ENCODE peak calls at places on chromosomes 3 and 15, in six cellular contexts. Z is choroid plexus epithelial cell, J is astrocyte of the cerebellum, Y is psoas muscle, N is dorsolateral prefrontal cortex, H is fibroblast of pulmonary artery. T is an unnamed sample.
A peak's percentile ranks its signal among the peaks of the same experiment; 100 is the strongest.

GRCh38 chr15:101250931-101251829 is 668 bp downstream of the CHSY1 start:
- DNase-seq in Z (peak; percentile 44), H (no peak), Y (peak; percentile 47), J (no peak), N (no peak), T (no peak)

GRCh38 chr3:197024881-197025735 is 4.5 kb downstream of the MELTF start:
- DNase-seq in Z (no peak), H (no peak), J (no peak), Y (no peak), N (peak; percentile 6), T (no peak)

GRCh38 chr3:50154840-50155490 is at the start of gene SEMA3F:
- DNase-seq in H (peak; percentile 68), N (no peak), J (no peak), Y (peak; percentile 72), Z (peak; percentile 62), T (peak; percentile 58)

GRCh38 chr15:35867371-35867770 is 321.4 kb upstream of the DPH6 start:
- DNase-seq in H (no peak), Z (no peak), Y (no peak), J (no peak), N (no peak), T (no peak)

GRCh38 chr3:114527036-114527644 is 233.3 kb downstream of the TIGIT start:
- DNase-seq in Y (no peak), Z (peak; percentile 58), H (peak; percentile 41), J (no peak), N (no peak), T (no peak)

GRCh38 chr3:14658978-14659377 is 7.4 kb downstream of the CCDC174 start:
- DNase-seq in H (no peak), N (no peak), J (no peak), Y (no peak), Z (no peak), T (no peak)

GRCh38 chr3:185519021-185519420 is 20.2 kb upstream of the TMEM41A start:
- DNase-seq in J (no peak), Z (no peak), Y (no peak), N (no peak), H (no peak), T (no peak)

GRCh38 chr15:87863152-87863551 is 393.4 kb downstream of the NTRK3 start:
- DNase-seq in Z (no peak), H (peak; percentile 38), Y (no peak), N (no peak), J (no peak), T (no peak)

GRCh38 chr15:65841121-65841930 is 28.0 kb upstream of the RAB11A start:
- DNase-seq in N (peak; percentile 17), Z (peak; percentile 46), H (peak; percentile 53), Y (peak; percentile 21), J (no peak), T (no peak)

GRCh38 chr3:12280333-12280732 is 8.5 kb upstream of the PPARG start:
- DNase-seq in N (no peak), Y (no peak), Z (peak; percentile 55), H (no peak), J (no peak), T (no peak)

GRCh38 chr3:193732391-193732790 is 139.4 kb downstream of the OPA1 start:
- DNase-seq in H (peak; percentile 52), Y (no peak), Z (peak; percentile 36), J (peak; percentile 39), N (no peak), T (no peak)

GRCh38 chr3:193805448-193805847 is 212.4 kb downstream of the OPA1 start:
- DNase-seq in H (peak; percentile 95), Z (peak; percentile 93), N (no peak), Y (peak; percentile 76), J (peak; percentile 98), T (no peak)

GRCh38 chr3:114086356-114086755 is 29.8 kb downstream of the QTRT2 start:
- DNase-seq in Y (no peak), N (no peak), H (no peak), J (no peak), Z (no peak), T (no peak)

GRCh38 chr15:32956006-32956405 is 238.2 kb downstream of the GREM1 start:
- DNase-seq in N (no peak), Z (peak; percentile 95), Y (no peak), J (peak; percentile 85), H (peak; percentile 84), T (no peak)

GRCh38 chr15:84736375-84736774 is 12.0 kb upstream of the ZNF592 start:
- DNase-seq in Y (no peak), N (no peak), J (no peak), Z (no peak), H (no peak), T (peak; percentile 59)

GRCh38 chr15:37055481-37055880 is 44.9 kb downstream of the MEIS2 start:
- DNase-seq in H (no peak), N (no peak), Z (no peak), Y (no peak), J (no peak), T (no peak)

GRCh38 chr3:6437631-6438030 is 423.3 kb upstream of the GRM7 start:
- DNase-seq in N (no peak), H (no peak), J (no peak), Z (no peak), Y (no peak), T (no peak)

GRCh38 chr15:38530113-38530512 is 34.5 kb downstream of the RASGRP1 start:
- DNase-seq in J (no peak), N (no peak), Z (no peak), Y (no peak), H (no peak), T (no peak)

GRCh38 chr3:197352382-197352781 is 54.0 kb upstream of the DLG1 start:
- DNase-seq in Y (peak; percentile 69), J (no peak), N (no peak), H (peak; percentile 62), Z (peak; percentile 54), T (no peak)

GRCh38 chr15:35533130-35534110 is 12.5 kb downstream of the DPH6 start:
- DNase-seq in Y (no peak), Z (no peak), J (no peak), H (no peak), N (no peak), T (no peak)

GRCh38 chr3:4772171-4772804 is 206.9 kb upstream of the BHLHE40 start:
- DNase-seq in H (peak; percentile 91), N (peak; percentile 44), J (no peak), Z (peak; percentile 70), Y (peak; percentile 77), T (no peak)

GRCh38 chr15:66558271-66558670 is 7.5 kb downstream of the LCTL start:
- DNase-seq in H (no peak), J (no peak), N (no peak), Z (no peak), Y (no peak), T (no peak)

GRCh38 chr3:112550859-112551258 is 10.9 kb downstream of the ATG3 start:
- DNase-seq in Y (no peak), H (no peak), J (no peak), N (no peak), Z (no peak), T (no peak)

GRCh38 chr3:38627956-38628355 is 21.5 kb downstream of the SCN5A start:
- DNase-seq in H (peak; percentile 9), N (no peak), Y (no peak), Z (peak; percentile 23), J (no peak), T (no peak)
- TF ChIP-seq CTCF in H (peak; percentile 45), N (no peak), Y (no peak), Z (peak; percentile 69), J (peak; percentile 48), T (no peak)

GRCh38 chr15:64460737-64461576 is 579 bp downstream of the ZNF609 start:
- DNase-seq in N (peak; percentile 38), Y (peak; percentile 34), J (peak; percentile 55), H (peak; percentile 83), Z (peak; percentile 86), T (peak; percentile 37)
- TF ChIP-seq CTCF in N (no peak), Y (no peak), J (no peak), H (peak; percentile 20), Z (peak; percentile 34), T (no peak)

DNA sequence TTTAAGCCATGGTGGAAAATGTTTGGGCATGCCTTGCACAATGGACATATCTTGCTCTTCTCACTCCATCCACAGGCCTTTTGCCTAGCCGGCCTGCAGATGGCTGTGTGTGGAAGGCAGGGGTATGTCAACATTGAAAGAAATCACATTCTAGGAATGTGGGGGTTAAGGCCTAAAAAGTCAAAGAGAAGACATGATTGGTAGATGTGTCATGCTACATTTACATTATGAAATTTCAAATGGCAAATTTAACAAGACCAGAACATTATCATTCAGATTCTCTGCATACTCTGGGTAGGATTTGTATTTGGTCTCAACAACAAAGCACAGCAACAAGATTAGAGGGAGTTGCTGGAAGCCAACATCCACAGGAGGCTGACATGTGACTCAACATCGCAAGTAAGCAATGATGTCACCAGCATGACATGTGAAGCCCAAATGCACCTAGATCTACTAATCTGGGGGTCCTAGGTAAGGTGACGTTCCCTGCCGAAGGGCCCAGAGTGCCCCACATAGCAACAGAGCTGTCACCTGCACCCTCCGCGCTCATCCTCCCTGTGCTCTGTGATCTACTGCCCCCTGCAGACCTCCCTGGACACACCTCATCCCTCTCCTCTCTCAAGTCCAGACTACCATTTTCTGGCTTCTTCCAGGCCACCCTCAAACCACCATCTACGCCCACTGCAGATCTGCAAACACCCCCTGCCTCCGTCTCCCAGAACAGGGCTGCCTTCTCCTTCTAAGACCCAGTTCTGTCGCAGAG is 39.4 kb downstream of the CLDN18 start:
- DNase-seq in Y (no peak), N (no peak), J (peak; percentile 19), H (peak; percentile 66), Z (peak; percentile 92), T (no peak)
- TF ChIP-seq CTCF in Y (no peak), N (no peak), J (peak; percentile 13), H (peak; percentile 4), Z (peak; percentile 40), T (no peak)

DNA sequence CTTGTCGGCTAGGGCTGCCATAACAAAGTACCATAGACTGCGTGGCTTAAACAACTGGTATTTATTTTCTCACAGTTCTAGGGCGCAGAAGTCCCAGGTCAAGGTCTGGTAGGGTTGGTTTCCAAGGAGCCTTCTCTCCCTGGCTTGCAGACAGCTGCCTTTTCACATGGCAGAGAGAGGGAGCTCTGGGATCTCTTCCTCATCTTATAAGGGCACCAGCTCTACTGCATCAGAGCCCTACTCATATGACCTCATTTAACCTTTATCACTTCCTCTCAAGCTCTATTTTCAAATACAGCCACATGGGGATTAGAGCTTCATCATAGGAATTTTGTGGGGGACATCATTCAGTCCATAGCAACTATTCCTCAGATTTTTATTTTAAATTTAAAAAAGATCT is 17.6 kb upstream of the PAQR9 start:
- DNase-seq in J (no peak), Y (no peak), N (no peak), Z (no peak), H (no peak), T (no peak)
- TF ChIP-seq CTCF in J (no peak), Y (no peak), N (no peak), Z (peak; percentile 3), H (no peak), T (no peak)

DNA sequence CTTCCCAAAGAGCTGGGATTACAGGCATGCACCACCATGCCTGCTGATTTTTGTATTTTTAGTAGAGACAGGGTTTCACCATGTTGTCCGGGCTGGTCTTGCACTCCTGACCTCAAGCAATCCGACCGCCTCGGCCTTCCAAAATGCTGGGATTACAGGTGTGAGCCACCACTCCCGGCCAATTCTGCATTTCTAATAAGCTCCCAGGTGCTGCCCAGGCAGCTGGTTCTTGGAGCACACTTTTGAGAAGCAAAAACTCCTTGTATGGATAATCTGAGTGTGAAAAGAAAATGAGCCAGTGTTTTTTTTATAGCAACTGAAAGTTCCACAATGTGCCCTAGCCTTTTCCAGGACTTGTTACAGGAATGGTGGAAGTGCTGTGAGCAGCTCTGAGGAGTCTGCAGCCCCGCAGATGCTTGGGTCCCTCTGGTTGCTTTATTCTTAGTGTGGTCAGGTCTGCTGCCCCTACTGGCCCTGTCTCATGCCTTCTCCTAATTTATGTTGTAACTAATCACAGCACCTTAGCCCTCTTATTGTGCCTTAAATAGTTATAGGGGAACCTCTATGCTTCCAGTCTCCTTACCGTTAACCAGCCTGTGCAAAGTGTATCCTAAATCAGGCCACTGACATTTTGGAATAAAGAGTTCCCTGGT is 13.5 kb upstream of the KCNAB1 start:
- DNase-seq in Y (no peak), J (no peak), Z (peak; percentile 2), N (peak; percentile 13), H (no peak), T (no peak)
- TF ChIP-seq CTCF in Y (no peak), J (peak; percentile 27), Z (peak; percentile 35), N (no peak), H (no peak), T (no peak)